ENCODE peak calls at places on chromosomes 13 and 19, in nine cellular contexts. W, A, O, P, U, H, F, T and M are unnamed samples.

GRCh38 chr19:38699027-38699346 is 45.3 kb downstream of the CAPN12 start:
- DNase-seq in H (no peak), W (no peak), P (no peak), U (no peak), T (no peak), A (no peak), O (no peak), F (no peak), M (no peak)

GRCh38 chr19:6269101-6269886 is 10.5 kb downstream of the MLLT1 start:
- DNase-seq in F (no peak), P (no peak), T (no peak), H (no peak), A (no peak), W (no peak), O (no peak), U (no peak), M (no peak)

GRCh38 chr19:45451181-45451849 is 16.5 kb upstream of the FOSB start:
- DNase-seq in O (peak), A (no peak), H (no peak), P (peak), W (no peak), F (no peak), U (peak), T (peak), M (no peak)

GRCh38 chr19:38736036-38736412 is 8.2 kb downstream of the CAPN12 start:
- DNase-seq in U (peak), H (no peak), T (peak), P (peak), W (peak), A (no peak), F (no peak), O (peak), M (no peak)

GRCh38 chr19:10884273-10884672 is 12.9 kb downstream of the CARM1 start:
- DNase-seq in T (peak), O (no peak), P (no peak), H (no peak), W (no peak), F (no peak), A (no peak), U (peak), M (no peak)

GRCh38 chr13:114339779-114340534 is 25.7 kb downstream of the CHAMP1 start:
- DNase-seq in T (peak), A (no peak), H (no peak), W (no peak), P (peak), F (no peak), U (peak), O (no peak), M (no peak)

GRCh38 chr13:59776924-59777690 is 386.6 kb downstream of the DIAPH3 start:
- DNase-seq in W (no peak), U (peak), P (no peak), F (no peak), O (no peak), A (no peak), H (no peak), T (peak), M (no peak)

GRCh38 chr19:10353793-10354391 is 14.5 kb upstream of the ICAM3 start:
- DNase-seq in W (peak), P (peak), T (peak), O (peak), A (peak), H (no peak), U (peak), F (no peak), M (no peak)

GRCh38 chr19:51094696-51095279 is 12.1 kb upstream of the KLK14 start:
- DNase-seq in O (peak), F (no peak), A (peak), H (no peak), W (peak), U (no peak), T (peak), P (peak), M (no peak)

GRCh38 chr19:49637865-49638350 is 2.0 kb downstream of the RRAS start:
- DNase-seq in T (peak), O (peak), W (peak), U (peak), H (peak), F (no peak), P (no peak), A (no peak), M (peak)

GRCh38 chr19:16585808-16586476 is 13.7 kb upstream of the SLC35E1 start:
- DNase-seq in W (no peak), T (no peak), A (no peak), F (no peak), O (no peak), U (no peak), P (no peak), H (no peak), M (no peak)

GRCh38 chr13:76812206-76812882 is 73.9 kb downstream of the KCTD12 start:
- DNase-seq in T (peak), P (no peak), A (no peak), H (peak), W (no peak), U (peak), F (no peak), O (no peak), M (no peak)

GRCh38 chr13:33494596-33495214 is 209.2 kb upstream of the STARD13 start:
- DNase-seq in F (no peak), A (no peak), U (peak), T (peak), W (no peak), P (no peak), H (peak), O (peak), M (no peak)

GRCh38 chr13:101751488-101751887 is 299.0 kb downstream of the ITGBL1 start:
- DNase-seq in A (no peak), U (peak), F (no peak), P (no peak), T (peak), W (no peak), H (peak), O (no peak), M (peak)

GRCh38 chr19:16078759-16079707 is 2.7 kb downstream of the TPM4 start:
- DNase-seq in P (peak), O (no peak), F (no peak), U (peak), A (no peak), W (peak), T (peak), H (peak), M (peak)

GRCh38 chr19:4058696-4059492 is 7.8 kb downstream of the ZBTB7A start:
- DNase-seq in A (no peak), U (no peak), O (no peak), P (no peak), H (no peak), T (no peak), W (no peak), F (no peak), M (no peak)

GRCh38 chr19:40662925-40663711 is 27.3 kb downstream of the NUMBL start:
- DNase-seq in U (peak), P (peak), F (peak), W (peak), O (peak), T (peak), H (peak), A (peak), M (peak)
- TF ChIP-seq CTCF in U (peak), P (peak), F (peak), W (peak), O (peak), T (peak), H (peak), A (peak), M (peak)

GRCh38 chr13:98272549-98272948 is 95.5 kb upstream of the RNF113B start:
- DNase-seq in A (no peak), O (no peak), U (no peak), H (no peak), W (peak), P (no peak), F (no peak), T (no peak), M (no peak)
- TF ChIP-seq CTCF in A (no peak), O (no peak), U (no peak), H (no peak), W (no peak), P (no peak), F (no peak), T (no peak), M (no peak)

GRCh38 chr13:19817106-19817505 is 34.4 kb upstream of the PSPC1 start:
- DNase-seq in T (no peak), A (no peak), W (no peak), F (no peak), U (no peak), O (no peak), P (no peak), H (no peak), M (no peak)

GRCh38 chr13:19822673-19823072 is 39.9 kb upstream of the PSPC1 start:
- DNase-seq in P (no peak), F (no peak), W (no peak), H (no peak), O (no peak), U (peak), A (no peak), T (no peak), M (no peak)

GRCh38 chr13:19817510-19818158 is 34.9 kb upstream of the PSPC1 start:
- DNase-seq in W (no peak), A (no peak), U (no peak), P (no peak), O (no peak), F (no peak), T (no peak), H (no peak), M (no peak)

GRCh38 chr13:19818223-19818842 is 35.6 kb upstream of the PSPC1 start:
- DNase-seq in A (peak), O (peak), F (no peak), H (no peak), P (peak), W (peak), T (no peak), U (peak), M (no peak)
- TF ChIP-seq CTCF in A (peak), O (peak), F (peak), H (peak), P (no peak), W (peak), T (peak), U (peak), M (no peak)

GRCh38 chr13:113209336-113209879 is at the start of gene CUL4A:
- DNase-seq in O (peak), F (no peak), H (no peak), P (peak), W (peak), A (peak), T (peak), U (peak), M (no peak)

GRCh38 chr13:113208424-113209335 is at the start of gene PCID2:
- DNase-seq in W (peak), T (peak), P (peak), F (peak), U (peak), H (no peak), A (peak), O (peak), M (peak)

GRCh38 chr13:113210834-113211233 is 1.4 kb downstream of the CUL4A start:
- DNase-seq in U (no peak), T (no peak), P (no peak), W (no peak), O (no peak), H (no peak), A (no peak), F (no peak), M (no peak)

GRCh38 chr13:113211774-113212173 is 2.4 kb downstream of the CUL4A start:
- DNase-seq in A (peak), F (no peak), U (no peak), H (no peak), W (peak), P (no peak), T (no peak), O (peak), M (no peak)

GRCh38 chr13:113209880-113210421 is 538 bp downstream of the CUL4A start:
- DNase-seq in A (peak), F (no peak), W (peak), H (no peak), U (peak), P (peak), T (peak), O (peak), M (peak)
- TF ChIP-seq CTCF in A (peak), F (peak), W (no peak), H (no peak), U (no peak), P (no peak), T (no peak), O (no peak), M (no peak)

DNA sequence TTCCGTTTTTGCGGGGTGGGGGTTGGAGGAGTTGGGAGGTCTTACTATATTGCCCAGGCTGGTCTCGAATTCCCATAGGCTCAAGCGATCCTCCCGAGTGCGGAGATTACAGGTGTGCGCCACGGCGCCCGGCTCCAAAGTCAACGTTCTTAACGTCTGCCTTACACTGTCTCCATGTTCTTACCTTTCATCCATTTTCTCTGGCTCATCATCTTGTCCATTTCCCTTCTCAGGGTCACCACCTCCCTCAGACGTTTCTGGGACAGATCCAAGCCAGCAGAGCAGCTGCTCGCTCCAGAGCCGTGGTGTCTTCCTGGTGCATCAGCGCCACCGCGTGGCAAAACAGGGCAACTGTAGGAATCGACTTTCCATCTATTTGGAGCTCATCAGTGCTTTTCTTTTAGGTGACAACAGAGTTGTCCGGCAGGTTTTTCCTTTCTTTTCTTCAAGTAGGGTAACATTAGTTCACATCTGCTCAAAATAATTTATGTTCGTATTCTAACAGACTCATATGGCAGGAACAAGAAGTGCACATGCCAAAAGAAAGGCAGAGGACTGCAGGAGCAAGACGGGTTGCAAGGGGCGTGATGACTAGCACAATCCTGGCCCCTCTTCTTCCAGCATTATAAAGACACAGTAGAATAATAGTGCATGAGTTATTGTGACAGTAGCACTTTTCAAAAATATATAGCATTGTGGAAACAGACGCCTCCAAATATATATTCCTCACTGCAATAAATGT is 103.1 kb upstream of the ABCC4 start:
- DNase-seq in F (peak), H (peak), U (peak), T (peak), O (peak), W (peak), P (peak), A (peak), M (peak)
- TF ChIP-seq CTCF in F (peak), H (peak), U (peak), T (peak), O (peak), W (peak), P (peak), A (peak), M (peak)

DNA sequence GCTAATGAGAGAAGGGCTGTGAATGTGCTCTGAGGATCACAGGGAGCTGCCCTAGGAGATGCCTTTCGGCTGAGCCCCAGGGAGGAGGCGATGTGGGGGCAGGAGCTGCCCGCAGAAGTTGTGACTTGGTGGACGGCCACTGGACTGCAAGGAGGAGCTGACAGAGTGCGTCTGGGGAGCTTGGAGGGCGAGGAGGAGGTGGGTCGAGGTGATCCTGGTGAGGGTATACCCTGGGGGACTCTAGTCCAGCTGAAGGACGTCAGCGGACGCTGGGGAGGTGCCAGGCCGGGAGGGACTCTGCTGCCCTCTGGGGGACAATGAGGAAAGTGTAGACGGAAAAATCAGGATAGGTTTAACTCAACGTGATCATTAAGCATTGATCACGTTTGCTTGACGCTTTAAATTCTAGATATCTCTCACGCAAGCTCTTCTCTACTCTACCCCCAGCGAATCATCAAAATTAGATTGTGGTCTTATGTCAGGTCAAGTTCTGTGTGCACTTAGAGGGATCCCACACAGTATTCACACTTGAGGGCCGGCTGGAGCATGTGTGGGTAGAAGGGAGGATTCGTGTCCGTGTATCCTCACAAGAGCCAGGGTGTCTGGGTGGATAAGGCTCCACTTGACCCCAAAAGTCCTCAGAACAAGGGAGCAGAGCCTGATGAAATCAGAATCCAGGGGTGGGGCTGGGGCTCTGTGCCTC is 3.3 kb upstream of the CEACAM7 start:
- DNase-seq in P (peak), U (peak), F (no peak), O (peak), H (no peak), T (no peak), W (no peak), A (no peak), M (no peak)
- TF ChIP-seq CTCF in P (peak), U (peak), F (peak), O (peak), H (peak), T (peak), W (peak), A (peak), M (peak)

GRCh38 chr19:8220481-8220880 is 11.3 kb downstream of the CERS4 start:
- DNase-seq in F (no peak), T (no peak), P (no peak), O (no peak), H (no peak), U (no peak), A (no peak), W (no peak), M (no peak)
- TF ChIP-seq CTCF in F (no peak), T (no peak), P (no peak), O (no peak), H (no peak), U (no peak), A (no peak), W (no peak), M (no peak)